ENCODE peak calls at places on chromosomes 16 and 17, in seven cellular contexts. One of them, this sample, is unnamed.

GRCh38 chr16:68893710-68894705 is 50.7 kb downstream of the TANGO6 start:
- DNase-seq in SK-N-SH: no peak
- DNase-seq in MM.1S: no peak
- DNase-seq in PC-3: peak; percentile 8
- DNase-seq in neural progenitor cell: peak; percentile 68
- DNase-seq in OCI-LY7: no peak
- DNase-seq in HCT116: no peak
- DNase-seq in this sample: peak; percentile 14

GRCh38 chr16:84239186-84239790 is 524 bp downstream of the KCNG4 start:
- DNase-seq in SK-N-SH: no peak
- DNase-seq in MM.1S: no peak
- DNase-seq in PC-3: no peak
- DNase-seq in neural progenitor cell: no peak
- DNase-seq in OCI-LY7: no peak
- DNase-seq in HCT116: no peak
- DNase-seq in this sample: peak; percentile 46

GRCh38 chr17:74963656-74964055 is 8.9 kb downstream of the HID1 start:
- DNase-seq in SK-N-SH: no peak
- DNase-seq in MM.1S: no peak
- DNase-seq in PC-3: no peak
- DNase-seq in neural progenitor cell: peak; percentile 35
- DNase-seq in OCI-LY7: peak; percentile 26
- DNase-seq in HCT116: no peak
- DNase-seq in this sample: no peak

GRCh38 chr16:85330694-85331188 is 218.5 kb upstream of the CIBAR2 start:
- DNase-seq in SK-N-SH: peak; percentile 80
- DNase-seq in MM.1S: peak; percentile 19
- DNase-seq in PC-3: peak; percentile 71
- DNase-seq in neural progenitor cell: peak; percentile 90
- DNase-seq in OCI-LY7: peak; percentile 87
- DNase-seq in HCT116: peak; percentile 86
- DNase-seq in this sample: peak; percentile 95

GRCh38 chr16:6160871-6161270 is 1063.3 kb upstream of the EEF2KMT start:
- DNase-seq in SK-N-SH: no peak
- DNase-seq in MM.1S: no peak
- DNase-seq in PC-3: no peak
- DNase-seq in neural progenitor cell: no peak
- DNase-seq in OCI-LY7: no peak
- DNase-seq in HCT116: no peak
- DNase-seq in this sample: no peak

GRCh38 chr16:75860654-75861053 is 134.4 kb upstream of the CPHXL start:
- DNase-seq in SK-N-SH: peak; percentile 29
- DNase-seq in MM.1S: no peak
- DNase-seq in PC-3: no peak
- DNase-seq in neural progenitor cell: peak; percentile 66
- DNase-seq in OCI-LY7: no peak
- DNase-seq in HCT116: no peak
- DNase-seq in this sample: no peak

GRCh38 chr17:45430738-45431530 is 1.7 kb downstream of the ARHGAP27 start:
- DNase-seq in SK-N-SH: no peak
- DNase-seq in MM.1S: peak; percentile 76
- DNase-seq in PC-3: peak; percentile 87
- DNase-seq in neural progenitor cell: peak; percentile 48
- DNase-seq in OCI-LY7: peak; percentile 37
- DNase-seq in HCT116: no peak
- DNase-seq in this sample: peak; percentile 54

GRCh38 chr17:63699638-63700527 is at the start of gene LIMD2:
- DNase-seq in SK-N-SH: peak; percentile 99
- DNase-seq in MM.1S: no peak
- DNase-seq in PC-3: peak; percentile 25
- DNase-seq in neural progenitor cell: peak; percentile 90
- DNase-seq in OCI-LY7: peak; percentile 76
- DNase-seq in HCT116: no peak
- DNase-seq in this sample: peak; percentile 58

GRCh38 chr17:6099492-6099891 is 29.3 kb downstream of the WSCD1 start:
- DNase-seq in SK-N-SH: no peak
- DNase-seq in MM.1S: no peak
- DNase-seq in PC-3: no peak
- DNase-seq in neural progenitor cell: no peak
- DNase-seq in OCI-LY7: no peak
- DNase-seq in HCT116: no peak
- DNase-seq in this sample: no peak

GRCh38 chr17:30590086-30590485 is 112.9 kb downstream of the GOSR1 start:
- DNase-seq in SK-N-SH: no peak
- DNase-seq in MM.1S: no peak
- DNase-seq in PC-3: no peak
- DNase-seq in neural progenitor cell: no peak
- DNase-seq in OCI-LY7: no peak
- DNase-seq in HCT116: no peak
- DNase-seq in this sample: peak; percentile 4

GRCh38 chr17:29582254-29582765 is 7.1 kb downstream of the GIT1 start:
- DNase-seq in SK-N-SH: no peak
- DNase-seq in MM.1S: no peak
- DNase-seq in PC-3: no peak
- DNase-seq in neural progenitor cell: no peak
- DNase-seq in OCI-LY7: no peak
- DNase-seq in HCT116: no peak
- DNase-seq in this sample: no peak

GRCh38 chr17:59914274-59914854 is 21.4 kb downstream of the RPS6KB1 start:
- DNase-seq in SK-N-SH: peak; percentile 75
- DNase-seq in MM.1S: peak; percentile 35
- DNase-seq in PC-3: peak; percentile 70
- DNase-seq in neural progenitor cell: peak; percentile 52
- DNase-seq in OCI-LY7: peak; percentile 67
- DNase-seq in HCT116: peak; percentile 19
- DNase-seq in this sample: peak; percentile 68

GRCh38 chr16:19898924-19899604 is 14.4 kb upstream of the GPRC5B start:
- DNase-seq in SK-N-SH: peak; percentile 64
- DNase-seq in MM.1S: peak; percentile 48
- DNase-seq in PC-3: peak; percentile 69
- DNase-seq in neural progenitor cell: peak; percentile 72
- DNase-seq in OCI-LY7: peak; percentile 45
- DNase-seq in HCT116: peak; percentile 57
- DNase-seq in this sample: peak; percentile 64

GRCh38 chr17:72378414-72379395 is 257.9 kb downstream of the SOX9 start:
- DNase-seq in SK-N-SH: peak; percentile 56
- DNase-seq in MM.1S: no peak
- DNase-seq in PC-3: no peak
- DNase-seq in neural progenitor cell: peak; percentile 41
- DNase-seq in OCI-LY7: no peak
- DNase-seq in HCT116: no peak
- DNase-seq in this sample: no peak

GRCh38 chr17:75666959-75667790 is at the start of the genes RECQL5 and SAP30BP:
- DNase-seq in SK-N-SH: peak; percentile 96
- DNase-seq in MM.1S: peak; percentile 98
- DNase-seq in PC-3: peak; percentile 100
- DNase-seq in neural progenitor cell: peak; percentile 99
- DNase-seq in OCI-LY7: peak; percentile 100
- DNase-seq in HCT116: peak; percentile 99
- DNase-seq in this sample: peak; percentile 99

DNA sequence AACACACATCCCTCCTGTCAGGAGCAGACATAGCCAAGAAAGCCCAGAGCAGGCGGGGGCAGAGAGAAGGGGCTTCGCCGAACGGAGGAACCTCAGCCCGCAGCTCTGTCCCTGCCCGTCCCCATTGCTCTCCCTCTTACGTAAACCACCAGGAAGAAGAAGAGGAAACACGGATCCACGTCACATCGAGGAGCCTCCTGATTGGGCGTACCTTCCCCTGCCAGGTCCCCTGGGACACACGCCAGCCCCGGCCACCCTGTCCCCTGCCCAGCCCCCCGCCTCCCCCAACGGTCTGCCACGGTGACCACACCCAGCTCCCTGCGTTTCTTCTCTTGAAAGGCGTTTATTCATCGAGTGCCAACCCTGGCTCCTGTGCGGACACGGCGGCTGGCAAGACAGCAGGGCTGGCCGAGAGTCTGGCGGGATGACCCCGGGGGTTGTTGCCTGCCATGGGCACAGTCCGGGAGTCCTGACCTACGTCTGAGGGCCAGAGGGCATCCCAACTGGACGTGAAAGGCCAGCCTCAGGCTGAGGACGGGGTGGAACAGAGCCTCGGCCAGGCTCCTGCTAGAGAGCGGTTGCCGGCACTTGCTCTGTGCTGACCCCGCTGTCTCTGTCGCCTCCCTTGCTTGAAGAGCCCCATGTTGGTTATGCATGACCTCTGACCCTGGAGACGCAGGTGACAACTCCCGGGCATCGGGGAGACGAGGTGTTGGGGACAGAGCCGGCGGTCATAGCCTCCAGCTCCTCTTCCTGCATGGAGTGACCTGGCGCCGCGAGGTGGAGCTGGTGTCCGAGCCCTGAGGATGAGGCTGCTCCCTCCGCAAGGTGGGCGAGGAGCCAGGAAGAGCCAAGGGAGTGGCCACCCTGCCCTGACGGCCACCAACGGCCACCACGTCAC is 40.6 kb upstream of the ACSF3 start:
- DNase-seq in SK-N-SH: peak; percentile 90
- DNase-seq in MM.1S: no peak
- DNase-seq in PC-3: peak; percentile 82
- DNase-seq in neural progenitor cell: no peak
- DNase-seq in OCI-LY7: no peak
- DNase-seq in HCT116: peak; percentile 92
- DNase-seq in this sample: peak; percentile 49
- TF ChIP-seq EZH2phosphoT487 in SK-N-SH: no peak
- TF ChIP-seq EZH2phosphoT487 in MM.1S: no peak
- TF ChIP-seq EZH2phosphoT487 in PC-3: no peak
- TF ChIP-seq EZH2phosphoT487 in neural progenitor cell: no peak
- TF ChIP-seq EZH2phosphoT487 in OCI-LY7: no peak
- TF ChIP-seq EZH2phosphoT487 in HCT116: no peak
- TF ChIP-seq EZH2phosphoT487 in this sample: no peak

GRCh38 chr17:57490890-57491289 is 234.6 kb downstream of the MSI2 start:
- DNase-seq in SK-N-SH: no peak
- DNase-seq in MM.1S: no peak
- DNase-seq in PC-3: no peak
- DNase-seq in neural progenitor cell: no peak
- DNase-seq in OCI-LY7: no peak
- DNase-seq in HCT116: no peak
- DNase-seq in this sample: no peak
- H3K4me1 ChIP-seq in SK-N-SH: no peaks in the 10 kb centered on the region
- H3K4me1 ChIP-seq in MM.1S: peaks cover 20% of the 10 kb centered on the region
- H3K4me1 ChIP-seq in PC-3: no peaks in the 10 kb centered on the region
- H3K4me1 ChIP-seq in neural progenitor cell: peaks cover 27% of the 10 kb centered on the region
- H3K4me1 ChIP-seq in OCI-LY7: peaks cover 27% of the 10 kb centered on the region
- H3K4me1 ChIP-seq in HCT116: no peaks in the 10 kb centered on the region
- H3K4me1 ChIP-seq in this sample: no peaks in the 10 kb centered on the region

DNA sequence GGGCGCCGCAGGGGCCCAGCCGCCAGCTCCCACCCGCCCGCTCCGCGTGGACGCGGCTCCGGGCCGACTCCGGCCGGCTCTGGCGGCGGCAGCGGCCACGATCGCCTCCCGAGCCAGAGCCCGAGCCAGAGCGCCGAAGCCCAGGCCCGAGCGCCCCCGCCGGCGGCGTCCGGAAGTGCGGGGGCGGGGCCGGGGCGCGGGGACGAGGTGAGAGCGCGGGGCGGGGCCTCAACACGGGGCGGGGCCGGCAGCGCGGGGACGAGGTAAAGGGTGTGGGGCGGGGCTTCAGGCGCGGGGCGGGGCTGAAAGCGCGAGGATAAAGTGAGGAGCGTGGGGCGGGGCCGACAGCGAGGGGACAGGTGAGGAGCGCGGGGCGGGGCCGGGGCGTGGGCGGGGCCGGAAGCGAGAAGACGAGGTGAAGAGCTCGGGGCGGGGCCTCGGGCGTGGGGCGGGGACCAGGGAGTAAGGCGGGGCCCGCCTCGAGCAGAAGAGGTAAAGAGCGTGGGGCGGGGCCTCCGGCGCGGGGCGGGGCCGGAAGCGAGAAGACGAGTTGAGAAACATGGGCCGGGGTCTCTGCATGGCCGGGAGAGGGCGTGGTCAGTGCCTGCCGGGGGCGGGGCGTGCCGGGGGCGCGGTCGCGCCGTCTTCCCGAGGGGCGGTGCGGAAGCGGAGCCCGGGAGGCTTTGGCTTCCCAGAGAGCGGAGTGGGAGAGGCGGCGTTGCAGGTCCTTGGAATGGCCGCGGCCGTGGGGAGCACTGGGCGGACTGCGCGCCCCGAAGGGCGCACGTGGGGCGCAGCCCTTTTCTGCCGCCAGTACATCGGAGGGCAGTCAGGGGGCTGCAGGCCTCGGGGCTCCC is at the start of gene AXIN1:
- DNase-seq in SK-N-SH: peak; percentile 97
- DNase-seq in MM.1S: peak; percentile 98
- DNase-seq in PC-3: peak; percentile 94
- DNase-seq in neural progenitor cell: peak; percentile 100
- DNase-seq in OCI-LY7: peak; percentile 98
- DNase-seq in HCT116: peak; percentile 81
- DNase-seq in this sample: peak; percentile 94
- H3K4me2 ChIP-seq in SK-N-SH: peak within 1 kb of the TSS; percentile 87
- H3K4me2 ChIP-seq in MM.1S: peak within 1 kb of the TSS; percentile 82
- H3K4me2 ChIP-seq in PC-3: peak within 1 kb of the TSS; percentile 88
- H3K4me2 ChIP-seq in neural progenitor cell: peak within 1 kb of the TSS; percentile 87
- H3K4me2 ChIP-seq in OCI-LY7: peak within 1 kb of the TSS; percentile 98
- H3K4me2 ChIP-seq in HCT116: peak within 1 kb of the TSS; percentile 66
- H3K4me2 ChIP-seq in this sample: peak within 1 kb of the TSS; percentile 90

GRCh38 chr16:30356401-30357084 is 1.4 kb upstream of the CD2BP2 start:
- DNase-seq in SK-N-SH: peak; percentile 52
- DNase-seq in MM.1S: no peak
- DNase-seq in PC-3: no peak
- DNase-seq in neural progenitor cell: no peak
- DNase-seq in OCI-LY7: peak; percentile 23
- DNase-seq in HCT116: no peak
- DNase-seq in this sample: peak; percentile 14
- TF ChIP-seq EZH2phosphoT487 in SK-N-SH: no peak
- TF ChIP-seq EZH2phosphoT487 in MM.1S: no peak
- TF ChIP-seq EZH2phosphoT487 in PC-3: no peak
- TF ChIP-seq EZH2phosphoT487 in neural progenitor cell: no peak
- TF ChIP-seq EZH2phosphoT487 in OCI-LY7: no peak
- TF ChIP-seq EZH2phosphoT487 in HCT116: no peak
- TF ChIP-seq EZH2phosphoT487 in this sample: no peak

GRCh38 chr16:89697161-89697615 is 4.3 kb downstream of the SPATA2L start:
- DNase-seq in SK-N-SH: peak; percentile 50
- DNase-seq in MM.1S: no peak
- DNase-seq in PC-3: no peak
- DNase-seq in neural progenitor cell: no peak
- DNase-seq in OCI-LY7: no peak
- DNase-seq in HCT116: no peak
- DNase-seq in this sample: no peak
- H3K4me1 ChIP-seq in SK-N-SH: peaks cover 9% of the 10 kb centered on the region
- H3K4me1 ChIP-seq in MM.1S: peaks cover 3% of the 10 kb centered on the region
- H3K4me1 ChIP-seq in PC-3: peaks cover 9% of the 10 kb centered on the region
- H3K4me1 ChIP-seq in neural progenitor cell: peaks cover 4% of the 10 kb centered on the region
- H3K4me1 ChIP-seq in OCI-LY7: peaks cover 26% of the 10 kb centered on the region
- H3K4me1 ChIP-seq in HCT116: peaks cover 22% of the 10 kb centered on the region
- H3K4me1 ChIP-seq in this sample: peaks cover 6% of the 10 kb centered on the region

DNA sequence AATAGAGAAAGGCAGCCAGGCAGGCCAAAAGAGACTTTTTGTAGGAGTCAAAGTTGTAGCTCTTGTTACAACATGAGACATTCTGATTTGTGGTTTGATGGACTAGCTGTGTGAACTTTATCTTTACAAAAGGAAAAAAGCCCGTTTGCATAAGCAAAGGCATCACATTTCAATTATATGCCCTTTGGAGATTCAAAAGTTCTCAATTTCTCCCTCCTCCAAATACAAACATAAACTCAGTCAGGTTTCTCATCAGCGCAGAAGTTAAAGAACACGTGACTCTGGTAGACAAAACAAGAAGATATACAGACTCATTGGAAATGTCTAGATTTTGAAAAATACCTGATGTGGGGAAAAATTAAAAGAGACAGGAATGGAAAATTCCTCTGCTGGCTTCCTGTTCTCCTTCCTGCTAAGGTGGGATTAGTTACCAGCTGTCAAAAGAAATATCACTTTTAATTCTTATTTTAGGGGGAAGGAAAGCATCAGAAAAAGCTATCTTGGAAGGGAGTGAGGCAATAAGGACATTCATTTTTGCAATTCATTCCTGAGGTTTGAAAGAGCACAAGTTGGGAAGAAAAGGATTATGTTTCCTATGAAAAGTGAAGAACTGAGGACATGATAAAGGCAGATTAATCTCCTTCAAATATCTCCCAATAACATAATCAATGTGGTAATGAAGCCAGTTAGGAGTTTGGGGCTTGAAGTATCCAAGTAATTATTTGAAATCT is 4.6 kb upstream of the KCNJ16 start:
- DNase-seq in SK-N-SH: no peak
- DNase-seq in MM.1S: no peak
- DNase-seq in PC-3: peak; percentile 23
- DNase-seq in neural progenitor cell: no peak
- DNase-seq in OCI-LY7: no peak
- DNase-seq in HCT116: no peak
- DNase-seq in this sample: no peak
- H3K4me2 ChIP-seq in SK-N-SH: no peak overlapping the region
- H3K4me2 ChIP-seq in MM.1S: no peak overlapping the region
- H3K4me2 ChIP-seq in PC-3: no peak overlapping the region
- H3K4me2 ChIP-seq in neural progenitor cell: no peak overlapping the region
- H3K4me2 ChIP-seq in OCI-LY7: no peak overlapping the region
- H3K4me2 ChIP-seq in HCT116: no peak overlapping the region
- H3K4me2 ChIP-seq in this sample: no peak overlapping the region